ENCODE peak calls at places on chromosomes 12 and 14, in seven cellular contexts. G is H9, X is IMR-90, D is neuronal stem cell, U is mesendoderm, T is H1, I is trophoblast cell. B is an unnamed sample.

GRCh38 chr12:45575823-45576448 is 153.6 kb upstream of the ARID2 start:
- DNase-seq in U (no peak), X (no peak), G (no peak), T (no peak), I (no peak), D (no peak), B (no peak)

GRCh38 chr12:117571321-117571720 is 209.9 kb upstream of the NOS1 start:
- DNase-seq in U (no peak), D (no peak), I (no peak), G (no peak), X (no peak), T (no peak), B (no peak)

GRCh38 chr12:11642785-11643184 is 6.7 kb upstream of the ETV6 start:
- DNase-seq in I (no peak), G (no peak), U (no peak), X (no peak), T (no peak), D (no peak), B (no peak)

GRCh38 chr14:67319142-67319541 is 40.5 kb downstream of the ATP6V1D start:
- DNase-seq in T (no peak), X (peak), I (no peak), D (no peak), G (no peak), U (no peak), B (no peak)

GRCh38 chr12:65525501-65526141 is 247.1 kb downstream of the MSRB3 start:
- DNase-seq in X (peak), I (peak), T (no peak), G (no peak), D (no peak), U (no peak), B (peak)

GRCh38 chr14:100911665-100912316 is 8.3 kb upstream of the RTL1 start:
- DNase-seq in I (no peak), T (no peak), D (no peak), U (no peak), G (no peak), X (peak), B (no peak)

GRCh38 chr14:105944632-105945610 is 418.5 kb downstream of the TMEM121 start:
- DNase-seq in D (no peak), I (peak), X (no peak), G (no peak), T (no peak), U (no peak), B (no peak)

GRCh38 chr12:89920866-89921265 is 212.2 kb upstream of the ATP2B1 start:
- DNase-seq in I (no peak), G (no peak), T (no peak), X (peak), D (no peak), U (no peak), B (no peak)

GRCh38 chr14:68786491-68787234 is 6.2 kb downstream of the ZFP36L1 start:
- DNase-seq in I (peak), G (no peak), D (no peak), X (peak), U (peak), T (no peak), B (peak)

GRCh38 chr14:81219210-81219820 is 1.4 kb downstream of the GTF2A1 start:
- DNase-seq in G (peak), X (peak), D (peak), U (peak), T (peak), I (peak), B (peak)

GRCh38 chr14:106343636-106344035 is 817.3 kb downstream of the TMEM121 start:
- DNase-seq in X (no peak), G (no peak), D (no peak), U (no peak), T (no peak), I (no peak), B (no peak)

GRCh38 chr12:130971871-130972588 is 18.3 kb downstream of the ADGRD1 start:
- DNase-seq in X (no peak), U (no peak), T (no peak), G (no peak), I (no peak), D (no peak), B (no peak)

GRCh38 chr14:38867561-38868150 is 235.4 kb downstream of the SEC23A start:
- DNase-seq in G (peak), X (peak), I (peak), U (peak), D (peak), T (peak), B (peak)

GRCh38 chr12:98814254-98814653 is 169.2 kb downstream of the APAF1 start:
- DNase-seq in U (no peak), T (no peak), G (no peak), X (no peak), I (no peak), D (no peak), B (no peak)

GRCh38 chr12:105319691-105320209 is 10.7 kb upstream of the C12orf75 start:
- DNase-seq in I (peak), G (peak), X (no peak), U (peak), T (no peak), D (no peak), B (no peak)

GRCh38 chr12:43847427-43847826 is 11.5 kb downstream of the TMEM117 start:
- DNase-seq in I (peak), T (no peak), G (no peak), U (no peak), X (peak), D (no peak), B (peak)

GRCh38 chr12:15322164-15323054 is at the start of gene PTPRO:
- DNase-seq in I (no peak), U (peak), G (peak), X (no peak), D (peak), T (peak), B (no peak)

DNA sequence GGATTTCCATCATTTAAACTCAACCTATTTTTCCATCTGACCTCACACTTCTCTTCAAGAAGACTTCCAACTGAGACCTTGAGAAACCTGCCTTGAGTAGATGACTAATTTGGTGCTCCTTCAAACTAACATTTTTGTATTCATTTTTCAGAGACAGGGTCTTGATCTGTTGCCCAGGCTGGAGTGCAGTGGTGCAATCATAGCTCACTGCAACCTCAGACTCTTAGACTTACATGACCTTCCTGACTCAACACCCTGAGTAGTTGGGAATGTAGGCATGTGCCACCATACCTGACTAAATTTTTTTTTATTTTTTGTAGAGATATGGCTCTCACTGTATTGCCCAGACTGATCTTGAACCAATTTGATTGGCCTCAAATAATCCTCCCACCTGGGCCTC is 389.9 kb downstream of the PDZRN4 start:
- DNase-seq in I (peak), T (no peak), D (no peak), G (no peak), U (no peak), X (no peak), B (no peak)
- H3K4ac ChIP-seq in I (no peak), T (no peak), D (no peak), G (no peak), U (no peak), X (no peak), B (no peak)

DNA sequence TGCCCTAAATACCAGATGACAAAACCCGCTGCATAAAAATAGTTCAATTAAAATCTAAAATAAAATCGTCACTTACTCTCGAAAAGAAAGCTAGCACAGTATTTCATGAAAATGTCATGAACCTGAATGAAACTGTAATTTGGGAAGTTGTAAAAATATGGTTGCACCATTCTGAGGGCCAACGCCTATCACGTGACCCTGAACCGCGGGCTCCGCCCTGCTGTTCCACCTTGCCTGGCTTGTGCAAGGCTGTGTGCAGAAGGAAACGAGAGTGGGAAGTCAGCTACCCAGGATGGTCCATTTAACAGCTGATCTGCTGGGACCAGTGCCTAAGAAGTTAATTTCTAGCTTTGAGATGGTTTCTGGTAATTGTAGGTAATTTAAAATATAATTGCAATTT is 91.7 kb upstream of the BMP4 start:
- DNase-seq in U (no peak), I (no peak), X (no peak), D (no peak), T (no peak), G (no peak), B (no peak)
- H3K27ac ChIP-seq in U (no peak), I (no peak), X (no peak), D (no peak), T (no peak), G (no peak), B (peak)

DNA sequence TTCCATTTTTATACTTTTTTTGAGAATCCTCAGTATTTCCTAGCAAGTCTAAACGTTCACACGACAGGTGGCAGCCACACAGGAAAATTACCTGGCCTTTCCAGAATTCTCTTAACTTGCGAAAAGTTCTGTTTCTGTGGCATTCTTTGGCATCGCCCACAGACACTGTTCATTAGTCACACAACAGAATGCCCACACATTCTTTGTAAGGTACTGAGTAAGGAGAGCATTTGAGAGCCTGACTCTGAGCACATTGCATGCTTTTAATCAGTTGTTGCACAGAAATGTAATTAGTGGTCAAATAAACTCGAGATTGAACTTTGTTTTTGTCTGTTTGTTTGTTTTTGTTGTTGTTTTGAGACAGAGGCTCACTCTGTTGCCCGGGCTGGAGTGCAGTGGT is 52.4 kb downstream of the LMNTD1 start:
- DNase-seq in T (no peak), D (no peak), X (no peak), I (peak), G (no peak), U (no peak), B (no peak)
- H3K4ac ChIP-seq in T (no peak), D (no peak), X (no peak), I (no peak), G (no peak), U (no peak), B (no peak)

GRCh38 chr12:31944299-31944698 is 14.9 kb upstream of the RESF1 start:
- DNase-seq in I (no peak), X (peak), G (no peak), D (no peak), U (no peak), T (no peak), B (no peak)
- H3K27ac ChIP-seq in I (no peak), X (no peak), G (no peak), D (no peak), U (no peak), T (no peak), B (no peak)

GRCh38 chr12:2552000-2552399 is 242.8 kb upstream of the FKBP4 start:
- DNase-seq in X (no peak), G (no peak), U (no peak), I (no peak), T (no peak), D (no peak), B (no peak)

GRCh38 chr12:2551514-2551913 is 243.3 kb upstream of the FKBP4 start:
- DNase-seq in G (no peak), T (no peak), I (no peak), X (no peak), D (no peak), U (peak), B (no peak)

GRCh38 chr12:2553388-2554126 is 241.2 kb upstream of the FKBP4 start:
- DNase-seq in D (no peak), U (no peak), I (no peak), T (no peak), X (no peak), G (no peak), B (no peak)

GRCh38 chr12:2557589-2557988 is 237.2 kb upstream of the FKBP4 start:
- DNase-seq in X (no peak), T (no peak), D (no peak), U (no peak), I (no peak), G (no peak), B (no peak)

DNA sequence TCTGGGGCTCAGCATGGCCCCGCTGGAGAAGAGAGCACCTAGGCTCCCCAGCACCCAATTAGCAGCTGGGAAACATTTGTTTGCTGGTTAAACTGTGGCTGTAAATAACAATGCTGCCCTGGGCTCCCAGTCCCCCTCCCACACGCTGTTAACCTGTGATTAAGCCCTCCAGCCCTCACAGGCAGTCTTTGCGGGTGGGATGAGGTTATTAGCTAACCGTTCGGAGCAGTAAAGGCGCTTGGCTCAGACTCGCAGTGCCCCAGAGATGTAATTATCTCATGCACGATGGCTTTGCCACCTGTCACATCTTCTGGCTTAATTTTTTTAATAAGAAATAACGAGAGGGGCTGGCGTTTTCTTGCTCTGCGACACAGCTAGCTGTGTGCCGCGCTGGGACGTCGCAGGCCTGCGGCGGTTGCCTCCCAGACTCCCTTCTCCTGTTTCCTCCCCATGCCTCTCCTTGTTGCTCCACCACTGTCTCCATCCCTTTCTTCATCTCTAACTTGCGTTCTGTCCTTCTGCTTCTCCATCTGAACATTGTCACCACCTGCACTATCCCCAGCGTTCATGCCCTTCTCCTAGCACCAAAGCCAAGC is 239.2 kb upstream of the FKBP4 start:
- DNase-seq in I (no peak), D (no peak), G (peak), T (no peak), U (no peak), X (no peak), B (no peak)
- H3K4ac ChIP-seq in I (no peak), D (no peak), G (no peak), T (no peak), U (no peak), X (no peak), B (no peak)

DNA sequence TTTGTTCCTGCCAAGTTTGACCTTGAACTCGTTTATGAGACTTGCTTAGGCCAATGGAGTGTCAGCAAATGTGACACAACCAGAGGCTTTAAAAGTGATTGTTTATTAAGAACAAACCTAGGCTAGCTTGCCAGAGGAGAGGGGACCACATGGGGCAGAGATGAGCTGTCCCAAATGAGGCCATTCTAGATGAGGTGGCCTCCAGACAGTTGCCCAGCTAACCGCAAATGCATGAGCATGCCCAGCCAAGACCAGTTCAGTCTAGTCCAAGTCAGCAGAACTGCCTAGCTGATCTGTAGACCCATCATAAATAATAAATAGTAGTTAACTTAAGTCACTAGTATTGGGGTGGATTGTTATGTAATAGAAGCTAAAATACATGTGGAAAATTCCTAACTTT is 172.8 kb upstream of the DYRK2 start:
- DNase-seq in T (no peak), D (no peak), G (no peak), U (no peak), X (no peak), I (no peak), B (no peak)
- H3K27ac ChIP-seq in T (no peak), D (no peak), G (no peak), U (no peak), X (no peak), I (no peak), B (no peak)

DNA sequence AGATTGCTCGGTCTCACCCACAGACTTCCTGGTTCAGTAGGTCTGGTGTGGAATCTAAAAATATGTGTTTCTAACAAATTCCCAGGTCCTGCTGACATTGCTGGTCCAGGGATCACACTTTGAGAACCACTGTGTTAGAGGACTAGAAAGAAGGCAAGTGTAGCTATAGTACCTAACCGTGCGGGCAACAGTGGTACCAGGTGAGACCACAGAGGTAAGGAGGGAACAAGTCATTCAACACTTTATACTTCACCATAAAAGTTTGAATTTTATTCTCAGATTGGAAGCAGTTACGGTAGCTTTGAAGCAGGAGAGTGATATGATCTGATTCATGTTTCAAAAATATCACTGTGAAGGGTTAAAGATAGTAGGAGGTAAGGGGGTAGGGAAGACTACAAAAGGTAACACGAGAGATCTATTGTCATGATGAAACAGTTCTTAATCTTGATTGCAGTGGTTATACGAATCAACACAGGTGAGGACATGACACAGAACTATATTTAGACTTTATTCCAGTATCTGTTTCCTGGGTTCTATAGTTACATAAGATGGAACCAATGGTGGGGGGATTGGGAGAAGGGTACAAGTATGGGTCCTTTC is 73.5 kb downstream of the CDK17 start:
- DNase-seq in D (no peak), X (no peak), U (no peak), I (no peak), T (no peak), G (no peak), B (no peak)
- H3K4ac ChIP-seq in D (no peak), X (no peak), U (no peak), I (no peak), T (no peak), G (no peak), B (no peak)

B was measured in mesenchymal stem cell.